ENCODE peak calls at places on chromosomes 16 and 17, in six cellular contexts. I, G, L, H, B and X are unnamed samples.

GRCh38 chr16:23280483-23280967 is 21.6 kb upstream of the SCNN1B start:
- DNase-seq in I (no peak), G (no peak), L (no peak), H (no peak), B (no peak), X (no peak)

GRCh38 chr16:12672986-12673385 is 130.7 kb downstream of the CPPED1 start:
- DNase-seq in I (no peak), G (no peak), L (no peak), H (no peak), B (no peak), X (no peak)

GRCh38 chr16:87074635-87075318 is 242.4 kb downstream of the C16orf95 start:
- DNase-seq in I (no peak), G (no peak), L (no peak), H (no peak), B (no peak), X (no peak)

GRCh38 chr16:1375741-1376410 is 24.1 kb downstream of the GNPTG start:
- DNase-seq in I (no peak), G (no peak), L (no peak), H (no peak), B (no peak), X (no peak)

GRCh38 chr17:37103191-37103590 is 154.4 kb downstream of the AATF start:
- DNase-seq in I (no peak), G (no peak), L (no peak), H (no peak), B (no peak), X (no peak)

GRCh38 chr17:63834431-63835166 is 7.1 kb upstream of the FTSJ3 start:
- DNase-seq in I (peak), G (peak), L (peak), H (peak), B (peak), X (peak)

GRCh38 chr17:73901661-73902415 is 257.6 kb upstream of the SDK2 start:
- DNase-seq in I (no peak), G (peak), L (peak), H (no peak), B (peak), X (no peak)

GRCh38 chr17:36931697-36932382 is 5.4 kb upstream of the LHX1 start:
- DNase-seq in I (no peak), G (no peak), L (peak), H (no peak), B (no peak), X (no peak)

GRCh38 chr16:67939507-67940435 is 3.1 kb upstream of the PSMB10 start:
- DNase-seq in I (no peak), G (no peak), L (no peak), H (no peak), B (no peak), X (no peak)

GRCh38 chr17:28327031-28327607 is 8.1 kb downstream of the TMEM97 start:
- DNase-seq in I (peak), G (no peak), L (peak), H (no peak), B (peak), X (no peak)

GRCh38 chr17:76197911-76198310 is 42.4 kb downstream of the RNF157 start:
- DNase-seq in I (no peak), G (no peak), L (no peak), H (no peak), B (no peak), X (no peak)

GRCh38 chr17:57747221-57748017 is 2.3 kb upstream of the CCDC182 start:
- DNase-seq in I (peak), G (no peak), L (no peak), H (no peak), B (peak), X (peak)

GRCh38 chr16:11957591-11958395 is 7.2 kb upstream of the TNFRSF17 start:
- DNase-seq in I (peak), G (no peak), L (no peak), H (no peak), B (no peak), X (no peak)

GRCh38 chr17:46790216-46790615 is 28.3 kb downstream of the WNT3 start:
- DNase-seq in I (no peak), G (no peak), L (no peak), H (no peak), B (no peak), X (no peak)

GRCh38 chr17:46791531-46791930 is 27.0 kb downstream of the WNT3 start:
- DNase-seq in I (no peak), G (no peak), L (no peak), H (no peak), B (peak), X (no peak)

GRCh38 chr17:46788796-46789195 is 29.7 kb downstream of the WNT3 start:
- DNase-seq in I (no peak), G (no peak), L (no peak), H (no peak), B (no peak), X (no peak)

GRCh38 chr17:46788300-46788699 is 30.2 kb downstream of the WNT3 start:
- DNase-seq in I (no peak), G (no peak), L (no peak), H (no peak), B (no peak), X (no peak)

DNA sequence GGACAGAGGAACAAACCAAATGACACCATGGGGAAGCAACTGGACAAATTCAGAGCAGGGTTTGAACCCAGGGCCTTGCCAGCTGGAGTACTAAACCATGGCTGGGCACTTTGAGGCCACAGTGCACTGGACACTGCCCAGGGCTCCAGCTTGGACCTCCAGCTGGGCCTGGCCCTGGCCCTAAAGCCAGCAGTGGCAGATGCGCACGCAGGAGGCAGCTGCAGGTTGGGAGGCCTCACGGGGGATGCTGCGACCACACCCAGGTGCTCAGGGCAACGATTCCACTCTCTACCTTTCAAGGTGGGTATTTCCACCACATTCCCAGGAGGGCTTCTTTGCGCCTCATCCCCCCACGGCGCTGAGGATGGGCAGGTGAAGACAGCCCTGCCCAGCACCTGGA is 28.9 kb downstream of the WNT3 start:
- DNase-seq in I (no peak), G (no peak), L (no peak), H (no peak), B (no peak), X (no peak)
- H3K18ac ChIP-seq in I (no peak), G (peak), L (no peak), H (no peak), B (no peak), X (no peak)

DNA sequence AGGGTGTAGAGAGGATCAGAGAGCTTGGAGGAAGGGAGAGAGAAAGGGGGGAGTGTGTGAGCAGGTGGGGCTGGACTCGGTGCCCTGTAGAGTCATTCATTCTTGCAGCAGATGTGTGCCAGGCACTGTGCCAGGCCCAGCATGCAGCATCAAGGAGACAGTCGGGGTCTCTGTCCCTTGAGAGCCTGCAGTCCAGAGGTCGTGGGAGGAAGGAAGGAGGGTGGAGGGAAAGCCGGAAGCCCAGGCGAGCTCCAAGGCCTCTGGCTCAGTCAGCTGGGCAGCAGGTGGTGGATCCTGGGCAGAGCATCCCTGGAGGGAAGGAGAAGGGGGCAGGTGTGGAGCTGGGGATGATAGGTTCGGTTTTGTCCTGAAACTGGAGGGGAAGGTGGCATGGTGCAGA is 27.5 kb downstream of the EPN2 start:
- DNase-seq in I (no peak), G (no peak), L (no peak), H (no peak), B (no peak), X (no peak)
- H3K14ac ChIP-seq in I (peak), G (no peak), L (no peak), H (no peak), B (peak), X (no peak)

DNA sequence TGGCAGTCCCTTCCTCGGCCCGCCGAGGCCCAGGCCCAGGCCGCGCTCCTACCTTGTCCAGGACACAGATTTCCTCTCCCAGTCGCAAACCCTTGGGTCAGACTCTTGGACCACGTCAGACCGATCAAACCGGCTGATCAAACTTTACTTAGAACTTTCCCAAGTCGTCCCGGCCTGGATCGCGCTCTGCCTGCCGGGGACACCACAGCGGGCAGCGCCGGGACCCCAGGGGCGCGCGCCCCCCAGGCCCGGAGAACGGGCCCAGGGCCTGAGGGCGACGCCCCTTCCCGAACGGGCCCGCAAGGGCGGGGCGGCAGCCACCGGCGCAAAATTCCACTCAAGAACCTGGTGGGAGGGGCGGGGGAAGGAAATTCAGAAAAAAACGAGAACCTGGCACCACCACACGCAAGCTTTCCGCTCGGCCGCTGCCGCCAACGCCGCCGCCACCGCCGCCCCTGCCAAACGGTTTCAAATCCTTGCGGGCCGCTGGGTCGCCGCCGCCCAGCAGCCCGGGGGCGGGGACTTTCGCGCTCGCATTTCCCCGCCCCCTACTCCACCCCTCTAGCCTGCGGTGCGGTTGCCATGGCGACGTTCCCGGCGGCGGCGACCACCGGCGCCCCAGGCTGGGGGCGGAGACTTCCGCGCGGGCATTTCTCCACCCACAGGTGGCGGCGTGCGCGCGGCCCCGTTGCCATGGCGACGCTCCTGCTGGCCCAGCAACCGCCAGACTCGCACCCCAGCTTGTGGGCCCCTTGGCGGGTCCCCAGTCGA is at the start of gene CEP112:
- DNase-seq in I (peak), G (peak), L (peak), H (peak), B (peak), X (peak)
- H3K18ac ChIP-seq in I (no peak), G (peak), L (peak), H (peak), B (peak), X (peak)

GRCh38 chr17:61581611-61582349 is 9.2 kb downstream of the NACA2 start:
- DNase-seq in I (peak), G (no peak), L (no peak), H (no peak), B (no peak), X (no peak)

GRCh38 chr17:61580502-61580901 is 10.5 kb downstream of the NACA2 start:
- DNase-seq in I (no peak), G (no peak), L (no peak), H (no peak), B (no peak), X (no peak)

GRCh38 chr17:61579961-61580360 is 11.1 kb downstream of the NACA2 start:
- DNase-seq in I (peak), G (no peak), L (no peak), H (no peak), B (no peak), X (no peak)

GRCh38 chr17:61578645-61579044 is 12.4 kb downstream of the NACA2 start:
- DNase-seq in I (no peak), G (no peak), L (no peak), H (no peak), B (no peak), X (no peak)

DNA sequence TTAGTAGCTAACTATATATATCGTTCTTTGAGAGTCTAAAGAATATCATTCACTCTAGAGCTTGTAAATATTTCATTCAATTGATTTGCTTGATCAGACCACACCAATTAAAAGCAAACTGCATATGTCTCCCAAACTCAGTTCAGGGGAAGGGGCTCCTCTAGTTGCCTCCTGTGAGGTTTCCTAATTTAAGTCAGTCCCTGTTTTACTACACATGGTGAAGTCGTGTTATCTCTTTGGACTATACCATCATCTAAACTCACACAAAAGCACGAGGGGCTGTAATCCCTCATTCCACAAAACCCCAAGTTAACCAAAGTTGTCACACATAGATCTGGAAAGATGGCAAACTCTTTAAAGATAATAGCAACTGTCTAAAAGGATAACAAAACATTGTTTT is 11.6 kb downstream of the NACA2 start:
- DNase-seq in I (no peak), G (no peak), L (no peak), H (no peak), B (no peak), X (no peak)
- H3K14ac ChIP-seq in I (no peak), G (no peak), L (no peak), H (no peak), B (no peak), X (no peak)

GRCh38 chr17:77371888-77372443 is 231.2 kb downstream of the SEC14L1 start:
- DNase-seq in I (no peak), G (no peak), L (no peak), H (no peak), B (no peak), X (no peak)
- H3K18ac ChIP-seq in I (peak), G (peak), L (no peak), H (peak), B (peak), X (peak)

DNA sequence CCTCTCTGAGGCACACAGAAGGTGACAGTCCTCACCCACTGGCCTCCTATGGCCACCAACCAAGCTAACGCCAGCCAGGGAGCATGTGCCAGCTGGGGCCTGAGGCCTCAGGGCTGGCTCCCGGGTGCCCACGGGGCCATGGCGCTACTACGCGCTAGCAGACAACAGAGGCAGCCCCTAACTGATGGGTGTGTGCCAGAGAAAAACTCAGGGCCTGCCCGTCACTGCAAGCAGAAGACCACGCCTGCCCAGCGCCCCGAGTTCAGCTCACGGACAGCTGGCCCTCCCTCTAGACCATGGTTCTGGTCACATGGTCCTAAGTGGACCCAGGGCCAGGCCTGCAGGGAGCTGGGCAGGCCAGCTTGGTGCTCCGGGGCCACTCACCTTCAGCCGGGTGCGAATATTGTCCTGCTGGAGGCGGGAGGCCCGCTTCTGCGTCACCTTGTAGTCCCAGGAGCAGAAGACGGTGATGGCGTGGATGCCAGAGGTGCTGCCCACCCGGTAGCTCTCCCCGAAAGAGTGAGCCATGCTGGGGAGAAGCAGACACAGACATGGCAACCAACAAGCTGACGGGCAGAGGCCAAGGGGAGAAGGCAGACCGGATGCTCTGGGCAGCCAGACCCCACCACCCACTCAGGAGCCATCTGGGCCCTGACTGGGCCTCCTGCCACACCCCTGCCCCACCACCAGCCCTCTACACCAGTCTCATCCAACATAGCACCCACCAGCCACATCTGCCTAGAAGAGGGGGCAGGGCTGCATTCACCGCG is 6.1 kb downstream of the TMC6 start:
- DNase-seq in I (no peak), G (no peak), L (no peak), H (no peak), B (no peak), X (no peak)
- H3K14ac ChIP-seq in I (no peak), G (peak), L (no peak), H (no peak), B (no peak), X (no peak)

DNA sequence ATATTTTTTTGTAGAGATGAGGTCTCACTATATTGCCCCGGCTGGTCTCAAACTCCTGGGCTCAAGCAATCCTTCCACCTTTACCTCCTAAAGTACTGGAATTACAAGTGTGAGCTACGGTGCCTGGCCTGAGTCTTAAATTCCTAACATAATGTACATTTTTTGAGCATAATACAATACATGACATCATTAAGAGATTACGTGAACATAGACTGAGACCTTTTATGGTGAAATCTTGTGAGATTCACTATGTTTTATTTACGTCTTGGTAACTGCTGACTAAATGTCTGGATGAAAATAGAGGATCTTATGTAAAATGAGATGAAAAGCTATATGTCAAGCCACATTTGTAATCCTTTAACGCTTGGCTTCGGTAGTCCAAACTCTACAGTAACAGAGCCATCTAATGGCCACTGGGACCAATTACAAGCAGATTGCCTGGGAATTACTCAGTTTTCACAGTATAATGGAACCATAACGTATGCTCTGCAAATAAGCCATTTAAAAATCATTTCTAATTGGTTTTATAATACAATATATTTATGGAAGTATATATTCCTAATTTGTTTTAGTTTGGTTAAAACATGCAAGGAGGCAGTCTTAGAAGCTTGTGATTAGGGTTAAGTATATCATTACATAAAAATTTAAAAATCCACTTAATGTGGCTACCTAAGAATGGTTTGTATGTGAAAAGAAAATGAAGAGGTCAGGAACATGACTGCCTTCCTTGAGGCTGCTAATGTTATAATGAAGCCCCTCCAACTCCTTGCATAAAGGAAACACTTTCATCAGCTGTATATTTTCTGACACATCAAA is 8.1 kb upstream of the EFCAB13 start:
- DNase-seq in I (peak), G (peak), L (no peak), H (no peak), B (peak), X (peak)
- H3K18ac ChIP-seq in I (peak), G (no peak), L (no peak), H (no peak), B (no peak), X (no peak)

GRCh38 chr16:78147846-78148535 is 48.5 kb downstream of the WWOX start:
- DNase-seq in I (no peak), G (no peak), L (no peak), H (no peak), B (no peak), X (no peak)
- H3K14ac ChIP-seq in I (no peak), G (no peak), L (no peak), H (no peak), B (no peak), X (no peak)

GRCh38 chr16:77722315-77723107 is at the start of gene NUDT7:
- DNase-seq in I (peak), G (peak), L (peak), H (peak), B (peak), X (peak)
- H3K18ac ChIP-seq in I (peak), G (peak), L (peak), H (peak), B (peak), X (peak)